ENCODE peak calls at places on chromosomes 7 and 10, in nine cellular contexts. P is cardiac fibroblast, O is GM12865, I is epithelial cell of esophagus, E is hepatocyte, J is AG09309, L is neural crest cell, R is HFFc6, H is A673. B is an unnamed sample.
A peak's percentile ranks its signal among the peaks of the same experiment; 100 is the strongest.

GRCh38 chr7:787332-788240 is 44.7 kb upstream of the SUN1 start:
- DNase-seq in P (no peak), O (no peak), I (no peak), E (no peak), J (no peak), L (no peak), R (no peak), H (no peak), B (no peak)

GRCh38 chr10:127911218-127911866 is 4.4 kb downstream of the PTPRE start:
- DNase-seq in P (peak; percentile 26), O (no peak), I (no peak), E (no peak), J (no peak), L (no peak), R (no peak), H (no peak), B (no peak)

GRCh38 chr7:128904381-128905197 is 5.9 kb downstream of the KCP start:
- DNase-seq in P (peak; percentile 70), O (peak; percentile 80), I (peak; percentile 69), E (peak; percentile 68), J (no peak), L (no peak), R (peak; percentile 62), H (peak; percentile 76), B (peak; percentile 90)

GRCh38 chr10:48470115-48470892 is 134.6 kb downstream of the ARHGAP22 start:
- DNase-seq in P (peak; percentile 53), O (no peak), I (no peak), E (peak; percentile 72), J (no peak), L (no peak), R (no peak), H (peak; percentile 39), B (no peak)

GRCh38 chr7:2218444-2218785 is 14.3 kb downstream of the MAD1L1 start:
- DNase-seq in P (no peak), O (no peak), I (no peak), E (no peak), J (no peak), L (no peak), R (no peak), H (no peak), B (no peak)

GRCh38 chr7:51138121-51139085 is 178.2 kb downstream of the COBL start:
- DNase-seq in P (no peak), O (no peak), I (no peak), E (no peak), J (no peak), L (no peak), R (no peak), H (no peak), B (no peak)

GRCh38 chr7:26633557-26633956 is 230.8 kb downstream of the SKAP2 start:
- DNase-seq in P (no peak), O (no peak), I (no peak), E (no peak), J (no peak), L (no peak), R (no peak), H (no peak), B (no peak)

GRCh38 chr7:150407588-150408392 is 28.7 kb downstream of the ZNF775 start:
- DNase-seq in P (no peak), O (no peak), I (no peak), E (peak; percentile 6), J (no peak), L (no peak), R (no peak), H (no peak), B (no peak)

GRCh38 chr10:93379366-93380042 is 102.6 kb downstream of the MYOF start:
- DNase-seq in P (peak; percentile 59), O (peak; percentile 72), I (peak; percentile 75), E (no peak), J (no peak), L (no peak), R (peak; percentile 86), H (peak; percentile 24), B (no peak)

GRCh38 chr7:87567052-87567451 is 33.6 kb downstream of the ABCB1 start:
- DNase-seq in P (no peak), O (no peak), I (no peak), E (no peak), J (no peak), L (no peak), R (no peak), H (peak; percentile 3), B (no peak)

GRCh38 chr7:15424468-15424867 is 137.3 kb downstream of the AGMO start:
- DNase-seq in P (no peak), O (no peak), I (no peak), E (no peak), J (peak; percentile 14), L (no peak), R (peak; percentile 54), H (no peak), B (no peak)

GRCh38 chr7:99623091-99623693 is 6.4 kb downstream of the ZSCAN25 start:
- DNase-seq in P (no peak), O (no peak), I (peak; percentile 69), E (no peak), J (no peak), L (no peak), R (peak; percentile 80), H (no peak), B (no peak)

GRCh38 chr7:81462672-81463071 is 307.2 kb downstream of the HGF start:
- DNase-seq in P (peak; percentile 37), O (no peak), I (peak; percentile 75), E (no peak), J (peak; percentile 38), L (no peak), R (peak; percentile 73), H (no peak), B (no peak)

GRCh38 chr7:137846588-137847417 is at the start of gene DGKI:
- DNase-seq in P (no peak), O (peak; percentile 27), I (no peak), E (peak; percentile 30), J (no peak), L (peak; percentile 42), R (no peak), H (peak; percentile 2), B (peak; percentile 72)

GRCh38 chr10:1670541-1671365 is 66.6 kb downstream of the ADARB2 start:
- DNase-seq in P (no peak), O (no peak), I (peak; percentile 24), E (no peak), J (no peak), L (no peak), R (no peak), H (no peak), B (no peak)

GRCh38 chr10:12819656-12820055 is 181.9 kb downstream of the CCDC3 start:
- DNase-seq in P (no peak), O (no peak), I (no peak), E (no peak), J (no peak), L (no peak), R (no peak), H (no peak), B (no peak)
- TF ChIP-seq CTCF in P (no peak), O (no peak), I (no peak), E (no peak), J (no peak), L (no peak), R (no peak), H (no peak), B (no peak)

GRCh38 chr7:44196450-44196872 is 4.3 kb upstream of the YKT6 start:
- DNase-seq in P (peak; percentile 73), O (peak; percentile 50), I (peak; percentile 58), E (peak; percentile 75), J (peak; percentile 16), L (peak; percentile 52), R (peak; percentile 58), H (peak; percentile 64), B (peak; percentile 70)
- TF ChIP-seq CTCF in P (peak; percentile 91), O (peak; percentile 67), I (peak; percentile 64), E (peak; percentile 59), J (peak; percentile 88), L (peak; percentile 69), R (peak; percentile 81), H (peak; percentile 71), B (peak; percentile 77)

GRCh38 chr10:103042908-103043307 is 124.8 kb downstream of the CNNM2 start:
- DNase-seq in P (no peak), O (no peak), I (no peak), E (no peak), J (no peak), L (no peak), R (no peak), H (no peak), B (no peak)

GRCh38 chr10:103042129-103042528 is 124.0 kb downstream of the CNNM2 start:
- DNase-seq in P (no peak), O (no peak), I (peak; percentile 57), E (no peak), J (no peak), L (no peak), R (no peak), H (no peak), B (no peak)

GRCh38 chr10:103047381-103047780 is 129.3 kb downstream of the CNNM2 start:
- DNase-seq in P (no peak), O (no peak), I (no peak), E (no peak), J (no peak), L (no peak), R (no peak), H (no peak), B (no peak)

GRCh38 chr10:103045961-103046360 is 127.9 kb downstream of the CNNM2 start:
- DNase-seq in P (no peak), O (no peak), I (no peak), E (no peak), J (no peak), L (no peak), R (no peak), H (no peak), B (no peak)

DNA sequence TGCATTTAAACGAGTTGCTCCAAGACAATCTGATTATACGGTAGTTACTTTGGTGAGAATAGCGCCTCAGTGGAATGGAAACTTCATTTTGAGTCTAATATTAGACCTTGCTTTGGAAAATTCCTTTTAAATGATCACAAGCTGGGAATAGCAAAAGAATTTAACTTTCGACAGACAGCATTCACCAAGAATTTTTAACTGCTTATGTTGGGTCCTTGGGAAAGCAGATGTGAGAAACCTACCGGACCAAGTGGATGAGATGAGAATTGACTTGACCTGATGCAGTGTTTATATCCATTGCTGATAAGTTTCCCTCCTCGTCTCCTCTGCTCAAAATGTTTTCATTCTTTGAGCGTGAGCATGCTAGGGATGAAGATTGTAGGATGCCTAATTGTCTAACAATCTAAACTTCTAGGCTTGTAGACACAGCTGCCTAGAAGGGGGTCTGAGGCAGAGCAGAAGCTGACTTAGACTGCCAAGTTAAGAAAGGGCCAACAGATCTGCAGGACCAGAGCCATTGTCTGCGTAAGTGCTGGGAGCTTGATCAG is 126.9 kb downstream of the CNNM2 start:
- DNase-seq in P (no peak), O (no peak), I (no peak), E (no peak), J (peak; percentile 40), L (no peak), R (peak; percentile 64), H (peak; percentile 50), B (no peak)
- TF ChIP-seq CTCF in P (no peak), O (no peak), I (no peak), E (no peak), J (peak; percentile 4), L (no peak), R (peak; percentile 36), H (no peak), B (no peak)

DNA sequence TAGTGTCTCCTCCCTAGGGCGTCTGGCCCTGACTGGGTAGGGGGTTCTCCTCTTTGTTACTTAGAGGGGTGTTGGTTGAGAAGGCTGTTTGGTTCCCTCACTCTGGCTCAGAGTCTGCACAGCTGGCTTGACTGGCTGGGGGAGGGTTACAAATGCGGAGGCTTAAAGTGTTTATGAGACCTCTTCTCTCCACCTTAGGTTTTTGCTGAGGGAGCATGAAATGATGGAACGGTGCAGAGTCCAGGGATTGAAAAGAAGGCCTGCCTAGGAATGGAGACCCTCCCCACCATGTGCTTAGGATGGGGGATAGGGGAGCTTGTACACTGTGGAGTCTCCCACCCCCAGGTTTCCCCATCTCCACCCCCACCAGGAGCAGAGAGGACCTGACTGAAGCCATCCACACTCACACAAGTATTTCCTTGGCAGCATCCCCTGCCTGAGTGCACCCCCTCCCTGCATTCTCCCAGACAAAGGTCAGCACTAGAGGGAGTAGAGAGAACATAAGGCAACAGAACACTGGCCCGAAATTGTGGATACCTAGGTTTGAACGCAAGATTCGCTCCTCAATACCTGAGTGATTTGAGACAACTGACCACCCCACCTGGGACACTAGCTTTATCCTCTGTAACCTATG is 1.7 kb upstream of the LDB1 start:
- DNase-seq in P (peak; percentile 77), O (no peak), I (no peak), E (peak; percentile 63), J (no peak), L (no peak), R (peak; percentile 30), H (no peak), B (no peak)
- TF ChIP-seq CTCF in P (peak; percentile 6), O (no peak), I (no peak), E (peak; percentile 35), J (peak; percentile 23), L (no peak), R (peak; percentile 47), H (no peak), B (no peak)

B was measured in GM13977.